ENCODE peak calls at places on chromosome 5, in four cellular contexts. One of them, this sample, is unnamed.

GRCh38 chr5:181052526-181052927 is 12.5 kb downstream of the BTNL9 start:
- DNase-seq in HCT116: no peak
- DNase-seq in K562: no peak
- DNase-seq in H1: peak
- DNase-seq in this sample: no peak

GRCh38 chr5:2519153-2519552 is 232.3 kb downstream of the IRX2 start:
- DNase-seq in HCT116: no peak
- DNase-seq in K562: no peak
- DNase-seq in H1: no peak
- DNase-seq in this sample: no peak

GRCh38 chr5:7856855-7857254 is 5.9 kb upstream of the CFAP90 start:
- DNase-seq in HCT116: peak
- DNase-seq in K562: peak
- DNase-seq in H1: peak
- DNase-seq in this sample: peak

GRCh38 chr5:31385774-31386537 is 145.9 kb downstream of the DROSHA start:
- DNase-seq in HCT116: no peak
- DNase-seq in K562: no peak
- DNase-seq in H1: no peak
- DNase-seq in this sample: peak

GRCh38 chr5:65059681-65060598 is 291.2 kb downstream of the CWC27 start:
- DNase-seq in HCT116: no peak
- DNase-seq in K562: no peak
- DNase-seq in H1: no peak
- DNase-seq in this sample: no peak

GRCh38 chr5:133918316-133918715 is 50.1 kb downstream of the C5orf15 start:
- DNase-seq in HCT116: no peak
- DNase-seq in K562: no peak
- DNase-seq in H1: no peak
- DNase-seq in this sample: no peak

GRCh38 chr5:149853701-149854100 is 90.9 kb downstream of the PDE6A start:
- DNase-seq in HCT116: no peak
- DNase-seq in K562: no peak
- DNase-seq in H1: no peak
- DNase-seq in this sample: no peak

GRCh38 chr5:79173626-79174025 is 62.0 kb downstream of the BHMT start:
- DNase-seq in HCT116: no peak
- DNase-seq in K562: no peak
- DNase-seq in H1: no peak
- DNase-seq in this sample: peak

GRCh38 chr5:136192015-136192525 is 892 bp downstream of the SMIM32 start:
- DNase-seq in HCT116: no peak
- DNase-seq in K562: no peak
- DNase-seq in H1: peak
- DNase-seq in this sample: no peak

GRCh38 chr5:149969181-149969950 is 8.8 kb downstream of the SLC26A2 start:
- DNase-seq in HCT116: no peak
- DNase-seq in K562: no peak
- DNase-seq in H1: no peak
- DNase-seq in this sample: no peak

GRCh38 chr5:174173766-174174165 is 128.3 kb downstream of the NSG2 start:
- DNase-seq in HCT116: no peak
- DNase-seq in K562: no peak
- DNase-seq in H1: no peak
- DNase-seq in this sample: no peak

GRCh38 chr5:74257645-74258328 is 382.7 kb downstream of the ENC1 start:
- DNase-seq in HCT116: no peak
- DNase-seq in K562: peak
- DNase-seq in H1: no peak
- DNase-seq in this sample: no peak

GRCh38 chr5:61659221-61659696 is 327.2 kb downstream of the ZSWIM6 start:
- DNase-seq in HCT116: no peak
- DNase-seq in K562: no peak
- DNase-seq in H1: peak
- DNase-seq in this sample: no peak

GRCh38 chr5:176166427-176166826 is 71.8 kb upstream of the SIMC1 start:
- DNase-seq in HCT116: peak
- DNase-seq in K562: no peak
- DNase-seq in H1: no peak
- DNase-seq in this sample: no peak

GRCh38 chr5:137376127-137376526 is 123.0 kb downstream of the SPOCK1 start:
- DNase-seq in HCT116: no peak
- DNase-seq in K562: no peak
- DNase-seq in H1: no peak
- DNase-seq in this sample: no peak

GRCh38 chr5:156208271-156208670 is 118.7 kb upstream of the SGCD start:
- DNase-seq in HCT116: no peak
- DNase-seq in K562: no peak
- DNase-seq in H1: no peak
- DNase-seq in this sample: no peak

GRCh38 chr5:80835128-80835527 is 125.0 kb upstream of the RASGRF2 start:
- DNase-seq in HCT116: no peak
- DNase-seq in K562: no peak
- DNase-seq in H1: no peak
- DNase-seq in this sample: no peak

GRCh38 chr5:74647096-74647495 is 6.6 kb upstream of the ENC1 start:
- DNase-seq in HCT116: no peak
- DNase-seq in K562: no peak
- DNase-seq in H1: no peak
- DNase-seq in this sample: no peak

GRCh38 chr5:23305055-23305454 is 202.4 kb upstream of the PRDM9 start:
- DNase-seq in HCT116: no peak
- DNase-seq in K562: no peak
- DNase-seq in H1: no peak
- DNase-seq in this sample: no peak

GRCh38 chr5:12825163-12825562 is 920.9 kb upstream of the CTNND2 start:
- DNase-seq in HCT116: no peak
- DNase-seq in K562: no peak
- DNase-seq in H1: no peak
- DNase-seq in this sample: no peak

GRCh38 chr5:15183520-15183919 is 311.9 kb upstream of the ANKH start:
- DNase-seq in HCT116: no peak
- DNase-seq in K562: no peak
- DNase-seq in H1: no peak
- DNase-seq in this sample: no peak

GRCh38 chr5:1073239-1074102 is 38.4 kb downstream of the SLC12A7 start:
- DNase-seq in HCT116: no peak
- DNase-seq in K562: no peak
- DNase-seq in H1: no peak
- DNase-seq in this sample: no peak

GRCh38 chr5:147882586-147883313 is 4.2 kb downstream of the SCGB3A2 start:
- DNase-seq in HCT116: no peak
- DNase-seq in K562: no peak
- DNase-seq in H1: no peak
- DNase-seq in this sample: no peak

GRCh38 chr5:65695162-65695755 is 26.6 kb downstream of the SGTB start:
- DNase-seq in HCT116: no peak
- DNase-seq in K562: no peak
- DNase-seq in H1: no peak
- DNase-seq in this sample: no peak

GRCh38 chr5:165334186-165334585 is 1828.8 kb downstream of the MAT2B start:
- DNase-seq in HCT116: no peak
- DNase-seq in K562: no peak
- DNase-seq in H1: no peak
- DNase-seq in this sample: no peak

GRCh38 chr5:81003987-81004386 is 43.8 kb downstream of the RASGRF2 start:
- DNase-seq in HCT116: no peak
- DNase-seq in K562: no peak
- DNase-seq in H1: no peak
- DNase-seq in this sample: no peak

GRCh38 chr5:106269252-106269843 is 1401.4 kb downstream of the EFNA5 start:
- DNase-seq in HCT116: peak
- DNase-seq in K562: no peak
- DNase-seq in H1: no peak
- DNase-seq in this sample: peak

GRCh38 chr5:139847790-139848507 is 52.3 kb downstream of the PSD2 start:
- DNase-seq in HCT116: no peak
- DNase-seq in K562: peak
- DNase-seq in H1: peak
- DNase-seq in this sample: no peak

GRCh38 chr5:149618581-149619248 is 37.4 kb downstream of the ARHGEF37 start:
- DNase-seq in HCT116: peak
- DNase-seq in K562: peak
- DNase-seq in H1: peak
- DNase-seq in this sample: peak

GRCh38 chr5:96324708-96325107 is 108.3 kb downstream of the PCSK1 start:
- DNase-seq in HCT116: peak
- DNase-seq in K562: no peak
- DNase-seq in H1: no peak
- DNase-seq in this sample: peak

GRCh38 chr5:94440015-94440414 is 178.4 kb downstream of the KIAA0825 start:
- DNase-seq in HCT116: no peak
- DNase-seq in K562: no peak
- DNase-seq in H1: no peak
- DNase-seq in this sample: no peak

GRCh38 chr5:54403121-54403520 is 52.4 kb upstream of the HSPB3 start:
- DNase-seq in HCT116: no peak
- DNase-seq in K562: no peak
- DNase-seq in H1: no peak
- DNase-seq in this sample: no peak

GRCh38 chr5:177309351-177310191 is 2.1 kb downstream of the MXD3 start:
- DNase-seq in HCT116: peak
- DNase-seq in K562: peak
- DNase-seq in H1: peak
- DNase-seq in this sample: peak
- TF ChIP-seq SRF in HCT116: no peak
- TF ChIP-seq SRF in K562: no peak
- TF ChIP-seq SRF in H1: no peak
- TF ChIP-seq SRF in this sample: no peak

GRCh38 chr5:172294831-172295230 is 11.3 kb upstream of the UBTD2 start:
- DNase-seq in HCT116: no peak
- DNase-seq in K562: no peak
- DNase-seq in H1: no peak
- DNase-seq in this sample: peak

GRCh38 chr5:172293745-172294342 is 10.3 kb upstream of the UBTD2 start:
- DNase-seq in HCT116: no peak
- DNase-seq in K562: no peak
- DNase-seq in H1: no peak
- DNase-seq in this sample: no peak

GRCh38 chr5:172288465-172288864 is 4.9 kb upstream of the UBTD2 start:
- DNase-seq in HCT116: no peak
- DNase-seq in K562: no peak
- DNase-seq in H1: no peak
- DNase-seq in this sample: no peak

DNA sequence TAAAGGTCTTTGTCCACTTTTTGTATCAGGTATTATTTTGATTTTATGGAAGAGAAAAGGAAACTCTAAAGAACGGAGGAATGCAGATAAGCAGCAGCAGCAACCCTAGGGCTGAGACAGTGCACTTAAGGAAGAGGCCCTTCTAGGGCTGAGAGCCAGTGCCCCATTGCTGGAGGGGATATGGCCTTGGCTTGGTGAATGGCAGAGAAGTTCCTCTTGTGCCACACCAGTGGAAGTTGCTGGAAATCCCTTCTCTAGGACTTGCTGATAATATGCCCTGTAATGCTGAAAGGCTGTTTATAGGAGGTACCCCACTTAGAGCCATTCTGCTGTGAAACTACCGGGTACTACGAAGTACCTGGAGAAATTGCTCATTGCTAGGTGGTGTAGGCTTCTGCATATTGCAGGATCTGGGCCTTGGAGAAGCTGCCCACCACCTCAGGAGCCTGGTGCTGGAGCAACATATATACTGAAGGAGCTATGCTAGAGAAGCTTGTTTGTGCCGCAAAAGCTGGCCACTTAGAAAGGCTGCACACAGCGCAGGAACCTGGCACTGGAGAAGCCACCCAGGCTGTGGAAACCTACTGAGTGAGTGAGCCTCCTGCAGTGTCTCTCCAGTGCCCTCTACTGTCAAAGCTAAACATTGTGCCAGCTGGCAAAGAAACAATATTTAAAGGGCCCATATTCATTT is 9.6 kb upstream of the UBTD2 start:
- DNase-seq in HCT116: peak
- DNase-seq in K562: peak
- DNase-seq in H1: peak
- DNase-seq in this sample: peak
- TF ChIP-seq FOSL1 in HCT116: no peak
- TF ChIP-seq FOSL1 in K562: no peak
- TF ChIP-seq FOSL1 in H1: no peak
- TF ChIP-seq FOSL1 in this sample: no peak

DNA sequence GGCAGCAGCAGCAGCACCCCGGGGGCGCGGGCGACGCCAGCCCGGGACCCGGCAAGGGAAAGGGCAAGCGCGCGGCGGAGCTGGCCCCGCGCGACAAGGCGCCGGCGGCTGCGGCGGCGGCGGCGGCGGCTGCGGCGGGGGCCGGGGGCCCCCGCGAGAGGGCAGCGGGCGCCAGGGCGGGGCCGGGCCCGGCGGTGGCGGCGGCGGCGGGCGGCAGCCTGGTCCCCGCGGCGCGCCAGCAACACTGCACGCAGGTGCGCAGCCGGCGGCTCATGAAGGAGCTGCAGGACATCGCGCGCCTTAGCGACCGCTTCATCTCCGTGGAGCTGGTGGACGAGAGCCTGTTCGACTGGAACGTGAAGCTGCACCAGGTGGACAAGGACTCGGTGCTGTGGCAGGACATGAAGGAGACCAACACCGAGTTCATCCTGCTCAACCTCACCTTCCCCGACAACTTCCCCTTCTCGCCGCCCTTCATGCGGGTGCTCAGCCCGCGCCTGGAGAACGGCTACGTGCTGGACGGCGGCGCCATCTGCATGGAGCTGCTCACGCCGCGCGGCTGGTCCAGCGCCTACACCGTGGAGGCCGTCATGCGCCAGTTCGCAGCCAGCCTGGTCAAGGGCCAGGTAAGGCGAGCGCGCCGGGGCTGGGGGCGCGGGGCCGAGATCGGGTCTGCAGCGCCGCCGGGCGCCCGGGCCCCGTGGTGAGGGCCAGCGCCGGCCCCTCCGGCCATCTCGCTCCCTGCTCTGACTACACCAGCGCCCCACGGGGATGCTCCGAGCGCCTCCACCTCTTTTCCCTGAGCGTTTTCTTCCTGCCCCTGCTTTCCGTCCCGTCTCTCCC is at the start of gene UBE2QL1:
- DNase-seq in HCT116: no peak
- DNase-seq in K562: no peak
- DNase-seq in H1: peak
- DNase-seq in this sample: no peak
- TF ChIP-seq SRF in HCT116: no peak
- TF ChIP-seq SRF in K562: no peak
- TF ChIP-seq SRF in H1: no peak
- TF ChIP-seq SRF in this sample: no peak

DNA sequence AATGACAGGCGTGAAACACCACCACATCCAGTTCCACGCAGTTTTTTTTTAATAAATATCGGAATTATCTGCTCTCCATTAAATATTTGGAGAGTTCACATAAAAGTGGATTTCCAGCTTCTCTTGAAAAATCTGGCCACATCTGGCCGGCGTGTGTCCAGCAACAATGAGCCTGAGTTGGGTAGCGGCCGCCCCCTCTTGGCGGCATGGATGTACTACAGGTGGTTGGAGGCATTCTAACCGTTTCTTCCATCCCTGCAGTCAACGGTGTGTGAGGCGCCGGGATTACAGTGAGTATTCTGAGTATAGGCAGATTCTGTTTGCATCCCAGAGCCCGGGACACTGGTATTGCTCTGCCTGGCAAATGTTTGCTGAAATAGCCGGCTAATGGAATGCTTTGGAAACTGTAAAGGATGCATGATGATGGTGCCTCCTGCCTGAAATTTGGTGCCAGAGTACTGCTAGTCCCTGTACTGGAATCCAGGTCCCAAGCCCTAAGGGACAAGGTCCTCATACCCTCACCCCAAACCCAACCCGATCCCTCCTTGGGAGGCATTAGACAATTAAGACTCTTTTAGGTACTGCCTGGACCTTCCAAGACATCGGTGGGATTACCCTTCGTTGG is 13.6 kb upstream of the GM2A start:
- DNase-seq in HCT116: peak
- DNase-seq in K562: peak
- DNase-seq in H1: peak
- DNase-seq in this sample: peak
- TF ChIP-seq FOSL1 in HCT116: no peak
- TF ChIP-seq FOSL1 in K562: no peak
- TF ChIP-seq FOSL1 in H1: no peak
- TF ChIP-seq FOSL1 in this sample: no peak